ENCODE peak calls at places on chromosome 1, in eight cellular contexts. U is CD8-positive, alpha-beta T cell; J is testis; C is MM.1S; B is IMR-90; R is brain microvascular endothelial cell; D is prostate gland; I is stomach. W is an unnamed sample.

GRCh38 chr1:74010206-74010605 is 187.8 kb downstream of the LRRIQ3 start:
- DNase-seq in U (no peak), J (no peak), C (peak; percentile 74), B (no peak), R (no peak), D (no peak), I (no peak), W (no peak)

GRCh38 chr1:30300669-30301068 is 422.7 kb downstream of the MATN1 start:
- DNase-seq in U (no peak), J (no peak), C (no peak), B (no peak), R (no peak), D (no peak), I (peak; percentile 22), W (peak; percentile 52)

GRCh38 chr1:171220551-171221175 is 27.6 kb upstream of the FMO1 start:
- DNase-seq in U (no peak), J (no peak), C (no peak), B (peak; percentile 44), R (peak; percentile 51), D (no peak), I (no peak), W (no peak)

GRCh38 chr1:165303415-165303814 is 53.1 kb downstream of the LMX1A start:
- DNase-seq in U (no peak), J (no peak), C (no peak), B (no peak), R (no peak), D (no peak), I (no peak), W (no peak)

GRCh38 chr1:1260843-1261560 is 12.7 kb downstream of the UBE2J2 start:
- DNase-seq in U (no peak), J (no peak), C (no peak), B (no peak), R (no peak), D (no peak), I (no peak), W (no peak)

GRCh38 chr1:183039330-183039729 is 16.1 kb downstream of the LAMC1 start:
- DNase-seq in U (no peak), J (no peak), C (no peak), B (no peak), R (no peak), D (no peak), I (no peak), W (no peak)

GRCh38 chr1:66831529-66832239 is 30.6 kb upstream of the INSL5 start:
- DNase-seq in U (no peak), J (no peak), C (no peak), B (peak; percentile 5), R (no peak), D (no peak), I (no peak), W (no peak)

GRCh38 chr1:209751627-209752231 is 4.1 kb upstream of the TRAF3IP3 start:
- DNase-seq in U (no peak), J (no peak), C (peak; percentile 67), B (no peak), R (no peak), D (no peak), I (no peak), W (no peak)

GRCh38 chr1:53197301-53198205 is 929 bp downstream of the CPT2 start:
- DNase-seq in U (no peak), J (no peak), C (no peak), B (no peak), R (no peak), D (no peak), I (no peak), W (no peak)

GRCh38 chr1:87367549-87367948 is 38.9 kb downstream of the LMO4 start:
- DNase-seq in U (no peak), J (no peak), C (no peak), B (no peak), R (no peak), D (no peak), I (no peak), W (no peak)

GRCh38 chr1:9068971-9069323 is 488 bp downstream of the SLC2A5 start:
- DNase-seq in U (no peak), J (no peak), C (no peak), B (no peak), R (no peak), D (no peak), I (no peak), W (no peak)

GRCh38 chr1:14599787-14600186 is 1.3 kb downstream of the KAZN start:
- DNase-seq in U (no peak), J (no peak), C (no peak), B (no peak), R (no peak), D (no peak), I (no peak), W (no peak)

GRCh38 chr1:202844259-202844658 is 33.5 kb downstream of the PCAT6 start:
- DNase-seq in U (no peak), J (no peak), C (no peak), B (no peak), R (no peak), D (no peak), I (no peak), W (no peak)

GRCh38 chr1:109906160-109906838 is 4.3 kb upstream of the CSF1 start:
- DNase-seq in U (no peak), J (no peak), C (peak; percentile 30), B (no peak), R (no peak), D (no peak), I (no peak), W (no peak)

GRCh38 chr1:2629627-2630497 is 3.0 kb downstream of the MMEL1 start:
- DNase-seq in U (no peak), J (no peak), C (no peak), B (no peak), R (no peak), D (no peak), I (no peak), W (no peak)

GRCh38 chr1:2627746-2628145 is 5.1 kb downstream of the MMEL1 start:
- DNase-seq in U (no peak), J (no peak), C (no peak), B (no peak), R (no peak), D (no peak), I (no peak), W (no peak)

GRCh38 chr1:2628191-2628932 is 4.5 kb downstream of the MMEL1 start:
- DNase-seq in U (no peak), J (no peak), C (no peak), B (no peak), R (no peak), D (no peak), I (no peak), W (no peak)

GRCh38 chr1:2630498-2631135 is 2.2 kb downstream of the MMEL1 start:
- DNase-seq in U (no peak), J (no peak), C (no peak), B (no peak), R (no peak), D (no peak), I (no peak), W (peak; percentile 19)

GRCh38 chr1:2628933-2629626 is 3.7 kb downstream of the MMEL1 start:
- DNase-seq in U (no peak), J (no peak), C (no peak), B (no peak), R (no peak), D (no peak), I (no peak), W (no peak)
- H3K4me3 ChIP-seq in U (no peak overlapping the region), J (peak overlapping the region; percentile 12), C (no peak overlapping the region), B (no peak overlapping the region), R (no peak overlapping the region), D (peak overlapping the region; percentile 16), I (peak overlapping the region; percentile 19), W (no peak overlapping the region)

GRCh38 chr1:159835862-159836518 is 9.3 kb downstream of the SLAMF8 start:
- DNase-seq in U (no peak), J (no peak), C (no peak), B (no peak), R (no peak), D (no peak), I (no peak), W (no peak)
- TF ChIP-seq CTCF in U (no peak), J (no peak), C (peak; percentile 40), B (peak; percentile 23), R (peak; percentile 41), D (no peak), I (no peak), W (no peak)

DNA sequence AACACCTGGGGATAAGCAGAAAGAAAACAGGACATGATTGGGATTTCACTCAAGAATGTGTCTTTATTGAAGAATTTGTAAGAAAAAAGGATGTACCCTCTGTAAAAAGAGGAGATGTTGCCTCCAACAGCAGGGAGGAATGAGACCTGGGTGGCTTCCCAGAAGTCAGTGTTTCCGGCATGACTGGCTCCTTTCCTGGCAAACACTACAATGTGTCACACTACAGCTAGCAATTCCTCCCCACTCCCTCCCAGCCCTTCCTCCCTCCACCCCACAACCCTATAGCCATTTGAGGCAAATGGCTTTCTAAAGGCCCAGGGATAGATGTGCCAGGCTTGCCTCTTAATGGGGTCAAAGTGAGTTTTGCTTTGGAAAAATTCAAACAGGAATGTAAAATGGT is 11.5 kb upstream of the COL8A2 start:
- DNase-seq in U (no peak), J (no peak), C (no peak), B (peak; percentile 92), R (peak; percentile 79), D (peak; percentile 77), I (no peak), W (no peak)
- H3K27ac ChIP-seq in U (no peak overlapping the region), J (no peak overlapping the region), C (no peak overlapping the region), B (peak overlapping the region; percentile 62), R (peak overlapping the region; percentile 49), D (peak overlapping the region; percentile 55), I (peak overlapping the region; percentile 80), W (peak overlapping the region; percentile 59)

GRCh38 chr1:39204441-39205081 is at the start of gene MACF1:
- DNase-seq in U (no peak), J (peak; percentile 76), C (peak; percentile 63), B (peak; percentile 98), R (peak; percentile 97), D (peak; percentile 24), I (peak; percentile 26), W (peak; percentile 90)

GRCh38 chr1:39210649-39211048 is 6.2 kb downstream of the MACF1 start:
- DNase-seq in U (no peak), J (no peak), C (no peak), B (no peak), R (no peak), D (no peak), I (no peak), W (no peak)

GRCh38 chr1:39205102-39205780 is 746 bp downstream of the MACF1 start:
- DNase-seq in U (no peak), J (peak; percentile 36), C (peak; percentile 83), B (peak; percentile 76), R (peak; percentile 76), D (no peak), I (peak; percentile 34), W (no peak)

DNA sequence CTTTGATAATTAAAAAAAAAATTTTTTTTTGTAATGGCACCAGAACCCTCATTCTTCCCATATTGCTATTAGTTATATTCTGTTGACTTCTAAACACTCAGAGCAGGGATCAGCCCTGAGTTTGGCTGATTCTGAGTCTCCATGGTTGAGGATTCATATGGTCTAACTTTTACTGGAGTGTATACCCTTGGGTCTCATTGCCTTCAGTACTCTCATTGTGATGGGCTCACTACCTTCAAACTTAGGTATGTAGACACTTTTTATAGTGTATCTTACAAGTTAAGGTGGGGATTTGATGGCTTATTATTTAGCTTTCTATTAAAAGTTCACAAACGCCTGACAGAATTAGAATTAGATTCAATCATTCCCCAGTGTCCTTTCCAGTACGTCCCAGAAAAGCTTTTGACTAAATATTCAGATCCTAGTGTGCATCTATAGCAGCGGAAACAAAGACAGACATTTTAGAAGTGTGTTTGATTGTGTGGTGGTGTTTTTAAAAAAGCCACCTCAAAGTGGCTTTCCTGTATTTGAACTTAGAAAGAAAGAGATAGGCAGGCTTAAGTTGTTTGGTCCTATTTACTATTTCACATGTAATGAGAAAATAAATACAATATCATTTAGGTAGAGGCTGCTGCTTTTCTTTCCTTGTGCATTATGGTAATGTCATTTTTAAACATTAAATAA is 1.4 kb downstream of the MACF1 start:
- DNase-seq in U (no peak), J (no peak), C (no peak), B (no peak), R (no peak), D (no peak), I (no peak), W (no peak)
- H3K4me3 ChIP-seq in U (peak overlapping the region; percentile 38), J (no peak overlapping the region), C (peak overlapping the region; percentile 72), B (peak overlapping the region; percentile 54), R (peak overlapping the region; percentile 63), D (peak overlapping the region; percentile 21), I (peak overlapping the region; percentile 30), W (peak overlapping the region; percentile 66)

W was measured in coronary artery.